ENCODE peak calls at places on chromosomes 3 and 15, in ten cellular contexts. One of them, this sample, is unnamed.
A peak's percentile ranks its signal among the peaks of the same experiment; 100 is the strongest.

GRCh38 chr3:71753716-71754609 is at the start of gene GPR27:
- DNase-seq in HepG2: no peak
- DNase-seq in neural progenitor cell: peak; percentile 78
- DNase-seq in PC-3: no peak
- DNase-seq in fibroblast of lung: peak; percentile 53
- DNase-seq in MM.1S: no peak
- DNase-seq in HCT116: no peak
- DNase-seq in astrocyte: peak; percentile 34
- DNase-seq in endothelial cell of umbilical vein: peak; percentile 48
- DNase-seq in GM23248: peak; percentile 56
- DNase-seq in this sample: no peak

GRCh38 chr15:72063186-72063585 is 54.8 kb downstream of the MYO9A start:
- DNase-seq in HepG2: no peak
- DNase-seq in neural progenitor cell: no peak
- DNase-seq in PC-3: no peak
- DNase-seq in fibroblast of lung: no peak
- DNase-seq in MM.1S: no peak
- DNase-seq in HCT116: no peak
- DNase-seq in astrocyte: no peak
- DNase-seq in endothelial cell of umbilical vein: no peak
- DNase-seq in GM23248: peak; percentile 18
- DNase-seq in this sample: no peak

GRCh38 chr3:70849911-70850699 is 537.7 kb upstream of the MDFIC2 start:
- DNase-seq in HepG2: no peak
- DNase-seq in neural progenitor cell: no peak
- DNase-seq in PC-3: peak; percentile 98
- DNase-seq in fibroblast of lung: peak; percentile 92
- DNase-seq in MM.1S: no peak
- DNase-seq in HCT116: peak; percentile 3
- DNase-seq in astrocyte: peak; percentile 87
- DNase-seq in endothelial cell of umbilical vein: peak; percentile 94
- DNase-seq in GM23248: peak; percentile 86
- DNase-seq in this sample: no peak

GRCh38 chr3:169041677-169042171 is 621.8 kb downstream of the MECOM start:
- DNase-seq in HepG2: peak; percentile 12
- DNase-seq in neural progenitor cell: peak; percentile 21
- DNase-seq in PC-3: peak; percentile 64
- DNase-seq in fibroblast of lung: peak; percentile 80
- DNase-seq in MM.1S: no peak
- DNase-seq in HCT116: peak; percentile 19
- DNase-seq in astrocyte: peak; percentile 76
- DNase-seq in endothelial cell of umbilical vein: peak; percentile 87
- DNase-seq in GM23248: peak; percentile 88
- DNase-seq in this sample: no peak

GRCh38 chr3:127699946-127700300 is 27.2 kb downstream of the ABTB1 start:
- DNase-seq in HepG2: no peak
- DNase-seq in neural progenitor cell: no peak
- DNase-seq in PC-3: no peak
- DNase-seq in fibroblast of lung: no peak
- DNase-seq in MM.1S: no peak
- DNase-seq in HCT116: no peak
- DNase-seq in astrocyte: no peak
- DNase-seq in endothelial cell of umbilical vein: no peak
- DNase-seq in GM23248: no peak
- DNase-seq in this sample: no peak

GRCh38 chr15:56984681-56985515 is 66.5 kb downstream of the TCF12 start:
- DNase-seq in HepG2: no peak
- DNase-seq in neural progenitor cell: no peak
- DNase-seq in PC-3: peak; percentile 50
- DNase-seq in fibroblast of lung: peak; percentile 51
- DNase-seq in MM.1S: no peak
- DNase-seq in HCT116: no peak
- DNase-seq in astrocyte: peak; percentile 48
- DNase-seq in endothelial cell of umbilical vein: peak; percentile 51
- DNase-seq in GM23248: peak; percentile 79
- DNase-seq in this sample: no peak

GRCh38 chr3:107441617-107442016 is 64.4 kb downstream of the CCDC54 start:
- DNase-seq in HepG2: no peak
- DNase-seq in neural progenitor cell: no peak
- DNase-seq in PC-3: peak; percentile 13
- DNase-seq in fibroblast of lung: peak; percentile 63
- DNase-seq in MM.1S: no peak
- DNase-seq in HCT116: no peak
- DNase-seq in astrocyte: peak; percentile 44
- DNase-seq in endothelial cell of umbilical vein: no peak
- DNase-seq in GM23248: peak; percentile 17
- DNase-seq in this sample: no peak

GRCh38 chr15:85742186-85742751 is 52.5 kb downstream of the KLHL25 start:
- DNase-seq in HepG2: no peak
- DNase-seq in neural progenitor cell: no peak
- DNase-seq in PC-3: no peak
- DNase-seq in fibroblast of lung: peak; percentile 39
- DNase-seq in MM.1S: no peak
- DNase-seq in HCT116: no peak
- DNase-seq in astrocyte: no peak
- DNase-seq in endothelial cell of umbilical vein: no peak
- DNase-seq in GM23248: peak; percentile 59
- DNase-seq in this sample: no peak

GRCh38 chr3:168533600-168533999 is 437.9 kb upstream of the GOLIM4 start:
- DNase-seq in HepG2: no peak
- DNase-seq in neural progenitor cell: no peak
- DNase-seq in PC-3: no peak
- DNase-seq in fibroblast of lung: no peak
- DNase-seq in MM.1S: no peak
- DNase-seq in HCT116: no peak
- DNase-seq in astrocyte: no peak
- DNase-seq in endothelial cell of umbilical vein: no peak
- DNase-seq in GM23248: no peak
- DNase-seq in this sample: no peak

GRCh38 chr15:60744826-60745225 is 265.9 kb upstream of the ICE2 start:
- DNase-seq in HepG2: no peak
- DNase-seq in neural progenitor cell: no peak
- DNase-seq in PC-3: no peak
- DNase-seq in fibroblast of lung: no peak
- DNase-seq in MM.1S: no peak
- DNase-seq in HCT116: no peak
- DNase-seq in astrocyte: no peak
- DNase-seq in endothelial cell of umbilical vein: no peak
- DNase-seq in GM23248: peak; percentile 64
- DNase-seq in this sample: no peak

GRCh38 chr3:170499562-170500156 is 81.0 kb downstream of the CLDN11 start:
- DNase-seq in HepG2: peak; percentile 79
- DNase-seq in neural progenitor cell: peak; percentile 46
- DNase-seq in PC-3: peak; percentile 60
- DNase-seq in fibroblast of lung: peak; percentile 40
- DNase-seq in MM.1S: peak; percentile 49
- DNase-seq in HCT116: peak; percentile 16
- DNase-seq in astrocyte: no peak
- DNase-seq in endothelial cell of umbilical vein: peak; percentile 39
- DNase-seq in GM23248: peak; percentile 85
- DNase-seq in this sample: peak; percentile 12

GRCh38 chr15:60751985-60752952 is 273.3 kb upstream of the ICE2 start:
- DNase-seq in HepG2: peak; percentile 96
- DNase-seq in neural progenitor cell: no peak
- DNase-seq in PC-3: no peak
- DNase-seq in fibroblast of lung: peak; percentile 62
- DNase-seq in MM.1S: no peak
- DNase-seq in HCT116: no peak
- DNase-seq in astrocyte: peak; percentile 57
- DNase-seq in endothelial cell of umbilical vein: peak; percentile 88
- DNase-seq in GM23248: no peak
- DNase-seq in this sample: no peak

GRCh38 chr15:80660114-80660513 is 35.0 kb upstream of the ABHD17C start:
- DNase-seq in HepG2: peak; percentile 42
- DNase-seq in neural progenitor cell: peak; percentile 64
- DNase-seq in PC-3: peak; percentile 79
- DNase-seq in fibroblast of lung: peak; percentile 43
- DNase-seq in MM.1S: no peak
- DNase-seq in HCT116: no peak
- DNase-seq in astrocyte: peak; percentile 27
- DNase-seq in endothelial cell of umbilical vein: peak; percentile 24
- DNase-seq in GM23248: peak; percentile 70
- DNase-seq in this sample: no peak

GRCh38 chr3:30544811-30545210 is 61.6 kb upstream of the TGFBR2 start:
- DNase-seq in HepG2: no peak
- DNase-seq in neural progenitor cell: no peak
- DNase-seq in PC-3: peak; percentile 95
- DNase-seq in fibroblast of lung: peak; percentile 85
- DNase-seq in MM.1S: no peak
- DNase-seq in HCT116: no peak
- DNase-seq in astrocyte: peak; percentile 79
- DNase-seq in endothelial cell of umbilical vein: peak; percentile 99
- DNase-seq in GM23248: peak; percentile 90
- DNase-seq in this sample: no peak

GRCh38 chr3:8095724-8096123 is 405.9 kb upstream of the LMCD1 start:
- DNase-seq in HepG2: peak; percentile 21
- DNase-seq in neural progenitor cell: peak; percentile 60
- DNase-seq in PC-3: peak; percentile 14
- DNase-seq in fibroblast of lung: no peak
- DNase-seq in MM.1S: no peak
- DNase-seq in HCT116: peak; percentile 34
- DNase-seq in astrocyte: no peak
- DNase-seq in endothelial cell of umbilical vein: peak; percentile 10
- DNase-seq in GM23248: peak; percentile 0
- DNase-seq in this sample: no peak

GRCh38 chr3:106825962-106826605 is 551.2 kb upstream of the CCDC54 start:
- DNase-seq in HepG2: no peak
- DNase-seq in neural progenitor cell: peak; percentile 13
- DNase-seq in PC-3: peak; percentile 12
- DNase-seq in fibroblast of lung: peak; percentile 94
- DNase-seq in MM.1S: no peak
- DNase-seq in HCT116: no peak
- DNase-seq in astrocyte: peak; percentile 90
- DNase-seq in endothelial cell of umbilical vein: peak; percentile 41
- DNase-seq in GM23248: peak; percentile 85
- DNase-seq in this sample: no peak

GRCh38 chr15:36591534-36592411 is 12.3 kb downstream of the CDIN1 start:
- DNase-seq in HepG2: no peak
- DNase-seq in neural progenitor cell: no peak
- DNase-seq in PC-3: peak; percentile 88
- DNase-seq in fibroblast of lung: peak; percentile 78
- DNase-seq in MM.1S: no peak
- DNase-seq in HCT116: no peak
- DNase-seq in astrocyte: peak; percentile 71
- DNase-seq in endothelial cell of umbilical vein: no peak
- DNase-seq in GM23248: peak; percentile 66
- DNase-seq in this sample: no peak

GRCh38 chr3:191131305-191131704 is 67.7 kb upstream of the OSTN start:
- DNase-seq in HepG2: peak; percentile 17
- DNase-seq in neural progenitor cell: no peak
- DNase-seq in PC-3: no peak
- DNase-seq in fibroblast of lung: no peak
- DNase-seq in MM.1S: no peak
- DNase-seq in HCT116: no peak
- DNase-seq in astrocyte: no peak
- DNase-seq in endothelial cell of umbilical vein: no peak
- DNase-seq in GM23248: no peak
- DNase-seq in this sample: no peak

GRCh38 chr3:10758304-10759037 is 57.6 kb upstream of the SLC6A11 start:
- DNase-seq in HepG2: peak; percentile 60
- DNase-seq in neural progenitor cell: peak; percentile 83
- DNase-seq in PC-3: peak; percentile 84
- DNase-seq in fibroblast of lung: peak; percentile 59
- DNase-seq in MM.1S: peak; percentile 64
- DNase-seq in HCT116: peak; percentile 51
- DNase-seq in astrocyte: peak; percentile 40
- DNase-seq in endothelial cell of umbilical vein: peak; percentile 65
- DNase-seq in GM23248: peak; percentile 79
- DNase-seq in this sample: peak; percentile 53

GRCh38 chr3:55487376-55488241 is 503 bp upstream of the WNT5A start:
- DNase-seq in HepG2: no peak
- DNase-seq in neural progenitor cell: peak; percentile 77
- DNase-seq in PC-3: peak; percentile 55
- DNase-seq in fibroblast of lung: peak; percentile 83
- DNase-seq in MM.1S: peak; percentile 67
- DNase-seq in HCT116: no peak
- DNase-seq in astrocyte: peak; percentile 75
- DNase-seq in endothelial cell of umbilical vein: peak; percentile 54
- DNase-seq in GM23248: peak; percentile 79
- DNase-seq in this sample: no peak
- TF ChIP-seq EZH2 in HepG2: peak; percentile 77
- TF ChIP-seq EZH2 in neural progenitor cell: no peak
- TF ChIP-seq EZH2 in PC-3: no peak
- TF ChIP-seq EZH2 in fibroblast of lung: no peak
- TF ChIP-seq EZH2 in MM.1S: no peak
- TF ChIP-seq EZH2 in HCT116: no peak
- TF ChIP-seq EZH2 in astrocyte: no peak
- TF ChIP-seq EZH2 in endothelial cell of umbilical vein: peak; percentile 46
- TF ChIP-seq EZH2 in GM23248: no peak
- TF ChIP-seq EZH2 in this sample: no peak

GRCh38 chr15:78989701-78990248 is 44.9 kb upstream of the CTSH start:
- DNase-seq in HepG2: no peak
- DNase-seq in neural progenitor cell: no peak
- DNase-seq in PC-3: no peak
- DNase-seq in fibroblast of lung: peak; percentile 66
- DNase-seq in MM.1S: no peak
- DNase-seq in HCT116: no peak
- DNase-seq in astrocyte: peak; percentile 54
- DNase-seq in endothelial cell of umbilical vein: no peak
- DNase-seq in GM23248: no peak
- DNase-seq in this sample: no peak
- H3K4me1 ChIP-seq in HepG2: peaks cover 96% of the 10 kb centered on the region
- H3K4me1 ChIP-seq in neural progenitor cell: no peaks in the 10 kb centered on the region
- H3K4me1 ChIP-seq in PC-3: peaks cover 11% of the 10 kb centered on the region
- H3K4me1 ChIP-seq in fibroblast of lung: peaks cover 9% of the 10 kb centered on the region
- H3K4me1 ChIP-seq in MM.1S: peaks cover 3% of the 10 kb centered on the region
- H3K4me1 ChIP-seq in HCT116: peaks cover 20% of the 10 kb centered on the region
- H3K4me1 ChIP-seq in astrocyte: peaks cover 28% of the 10 kb centered on the region
- H3K4me1 ChIP-seq in endothelial cell of umbilical vein: peaks cover 12% of the 10 kb centered on the region
- H3K4me1 ChIP-seq in GM23248: peaks cover 14% of the 10 kb centered on the region
- H3K4me1 ChIP-seq in this sample: no peaks in the 10 kb centered on the region

DNA sequence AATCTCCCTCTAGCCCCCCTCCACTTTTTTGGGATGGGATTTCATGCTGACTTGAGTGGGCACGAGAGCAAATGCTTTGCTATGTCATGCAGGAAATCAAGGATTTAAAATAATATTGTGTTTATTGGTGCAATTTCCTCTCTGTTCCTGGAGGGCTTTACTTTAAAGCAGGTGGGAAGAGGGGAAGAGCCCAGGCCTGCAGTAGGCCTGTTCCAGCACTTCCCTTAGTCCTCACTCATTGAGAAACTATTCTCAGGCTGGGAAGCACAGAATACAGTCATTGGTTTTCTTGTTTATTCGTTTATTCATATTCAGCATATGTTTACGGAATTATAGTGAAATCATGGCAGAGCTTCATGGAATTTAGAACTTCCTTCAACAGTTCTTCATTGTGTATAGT is 41.7 kb upstream of the SPSB4 start:
- DNase-seq in HepG2: no peak
- DNase-seq in neural progenitor cell: no peak
- DNase-seq in PC-3: no peak
- DNase-seq in fibroblast of lung: no peak
- DNase-seq in MM.1S: no peak
- DNase-seq in HCT116: no peak
- DNase-seq in astrocyte: no peak
- DNase-seq in endothelial cell of umbilical vein: no peak
- DNase-seq in GM23248: no peak
- DNase-seq in this sample: no peak
- TF ChIP-seq EZH2 in HepG2: no peak
- TF ChIP-seq EZH2 in neural progenitor cell: no peak
- TF ChIP-seq EZH2 in PC-3: no peak
- TF ChIP-seq EZH2 in fibroblast of lung: no peak
- TF ChIP-seq EZH2 in MM.1S: no peak
- TF ChIP-seq EZH2 in HCT116: no peak
- TF ChIP-seq EZH2 in astrocyte: no peak
- TF ChIP-seq EZH2 in endothelial cell of umbilical vein: no peak
- TF ChIP-seq EZH2 in GM23248: no peak
- TF ChIP-seq EZH2 in this sample: no peak

GRCh38 chr3:25165306-25165705 is 262.8 kb upstream of the RARB start:
- DNase-seq in HepG2: no peak
- DNase-seq in neural progenitor cell: no peak
- DNase-seq in PC-3: no peak
- DNase-seq in fibroblast of lung: no peak
- DNase-seq in MM.1S: no peak
- DNase-seq in HCT116: no peak
- DNase-seq in astrocyte: no peak
- DNase-seq in endothelial cell of umbilical vein: no peak
- DNase-seq in GM23248: no peak
- DNase-seq in this sample: no peak
- H3K4me1 ChIP-seq in HepG2: no peaks in the 10 kb centered on the region
- H3K4me1 ChIP-seq in neural progenitor cell: peaks cover 3% of the 10 kb centered on the region
- H3K4me1 ChIP-seq in PC-3: no peaks in the 10 kb centered on the region
- H3K4me1 ChIP-seq in fibroblast of lung: no peaks in the 10 kb centered on the region
- H3K4me1 ChIP-seq in MM.1S: no peaks in the 10 kb centered on the region
- H3K4me1 ChIP-seq in HCT116: no peaks in the 10 kb centered on the region
- H3K4me1 ChIP-seq in astrocyte: no peaks in the 10 kb centered on the region
- H3K4me1 ChIP-seq in endothelial cell of umbilical vein: no peaks in the 10 kb centered on the region
- H3K4me1 ChIP-seq in GM23248: no peaks in the 10 kb centered on the region
- H3K4me1 ChIP-seq in this sample: no peaks in the 10 kb centered on the region